ENCODE peak calls at places on chromosomes 13 and 19, in ten cellular contexts. One of them, this sample, is unnamed.

GRCh38 chr13:98927954-98928927 is 49.6 kb downstream of the DOCK9 start:
- DNase-seq in transverse colon: no peak
- DNase-seq in GM23338: peak
- DNase-seq in K562: no peak
- DNase-seq in HepG2: peak
- DNase-seq in Panc1: no peak
- DNase-seq in sigmoid colon: peak
- DNase-seq in SK-N-SH: peak
- DNase-seq in suprapubic skin: no peak
- DNase-seq in breast epithelium: no peak
- DNase-seq in this sample: no peak

GRCh38 chr19:28065026-28065425 is 1147.9 kb downstream of the UQCRFS1 start:
- DNase-seq in Panc1: no peak
- DNase-seq in K562: no peak
- DNase-seq in transverse colon: no peak
- DNase-seq in HepG2: no peak
- DNase-seq in SK-N-SH: no peak
- DNase-seq in breast epithelium: no peak
- DNase-seq in suprapubic skin: no peak
- DNase-seq in GM23338: peak
- DNase-seq in sigmoid colon: no peak
- DNase-seq in this sample: no peak

GRCh38 chr13:36979361-36980040 is 19.6 kb downstream of the ALG5 start:
- DNase-seq in sigmoid colon: no peak
- DNase-seq in Panc1: no peak
- DNase-seq in K562: no peak
- DNase-seq in suprapubic skin: no peak
- DNase-seq in GM23338: no peak
- DNase-seq in breast epithelium: no peak
- DNase-seq in transverse colon: no peak
- DNase-seq in HepG2: no peak
- DNase-seq in SK-N-SH: no peak
- DNase-seq in this sample: no peak

GRCh38 chr19:42176649-42176989 is 40.9 kb downstream of the DEDD2 start:
- DNase-seq in Panc1: no peak
- DNase-seq in GM23338: peak
- DNase-seq in breast epithelium: no peak
- DNase-seq in suprapubic skin: no peak
- DNase-seq in HepG2: no peak
- DNase-seq in K562: no peak
- DNase-seq in transverse colon: no peak
- DNase-seq in sigmoid colon: no peak
- DNase-seq in SK-N-SH: peak
- DNase-seq in this sample: peak

GRCh38 chr19:22545751-22546150 is 88.4 kb upstream of the ZNF492 start:
- DNase-seq in Panc1: no peak
- DNase-seq in suprapubic skin: no peak
- DNase-seq in K562: peak
- DNase-seq in GM23338: peak
- DNase-seq in SK-N-SH: peak
- DNase-seq in HepG2: peak
- DNase-seq in sigmoid colon: no peak
- DNase-seq in transverse colon: peak
- DNase-seq in breast epithelium: peak
- DNase-seq in this sample: no peak

GRCh38 chr19:39469567-39469966 is 11.1 kb upstream of the TIMM50 start:
- DNase-seq in GM23338: no peak
- DNase-seq in SK-N-SH: no peak
- DNase-seq in breast epithelium: no peak
- DNase-seq in suprapubic skin: no peak
- DNase-seq in Panc1: no peak
- DNase-seq in sigmoid colon: no peak
- DNase-seq in transverse colon: no peak
- DNase-seq in HepG2: no peak
- DNase-seq in K562: no peak
- DNase-seq in this sample: no peak

GRCh38 chr19:38907227-38907626 is 4.8 kb downstream of the CCER2 start:
- DNase-seq in HepG2: no peak
- DNase-seq in Panc1: no peak
- DNase-seq in K562: no peak
- DNase-seq in sigmoid colon: no peak
- DNase-seq in breast epithelium: no peak
- DNase-seq in suprapubic skin: no peak
- DNase-seq in GM23338: no peak
- DNase-seq in transverse colon: no peak
- DNase-seq in SK-N-SH: no peak
- DNase-seq in this sample: no peak

GRCh38 chr19:14940266-14940665 is 1.0 kb upstream of the OR7C2 start:
- DNase-seq in sigmoid colon: no peak
- DNase-seq in K562: no peak
- DNase-seq in SK-N-SH: no peak
- DNase-seq in HepG2: no peak
- DNase-seq in transverse colon: no peak
- DNase-seq in suprapubic skin: no peak
- DNase-seq in breast epithelium: no peak
- DNase-seq in GM23338: no peak
- DNase-seq in Panc1: no peak
- DNase-seq in this sample: no peak

GRCh38 chr19:15427991-15428471 is 9.2 kb upstream of the AKAP8L start:
- DNase-seq in HepG2: no peak
- DNase-seq in transverse colon: no peak
- DNase-seq in sigmoid colon: no peak
- DNase-seq in suprapubic skin: no peak
- DNase-seq in GM23338: no peak
- DNase-seq in K562: no peak
- DNase-seq in breast epithelium: no peak
- DNase-seq in SK-N-SH: no peak
- DNase-seq in Panc1: no peak
- DNase-seq in this sample: no peak

GRCh38 chr19:35048911-35049411 is 7.4 kb downstream of the HPN start:
- DNase-seq in Panc1: no peak
- DNase-seq in breast epithelium: no peak
- DNase-seq in sigmoid colon: no peak
- DNase-seq in HepG2: no peak
- DNase-seq in K562: no peak
- DNase-seq in GM23338: no peak
- DNase-seq in suprapubic skin: no peak
- DNase-seq in transverse colon: no peak
- DNase-seq in SK-N-SH: no peak
- DNase-seq in this sample: peak

GRCh38 chr13:45364876-45365557 is 24.0 kb upstream of the TPT1 start:
- DNase-seq in Panc1: no peak
- DNase-seq in GM23338: no peak
- DNase-seq in suprapubic skin: no peak
- DNase-seq in K562: no peak
- DNase-seq in breast epithelium: no peak
- DNase-seq in sigmoid colon: no peak
- DNase-seq in HepG2: no peak
- DNase-seq in transverse colon: no peak
- DNase-seq in SK-N-SH: no peak
- DNase-seq in this sample: no peak

GRCh38 chr19:20151617-20152145 is 15.3 kb upstream of the ZNF486 start:
- DNase-seq in transverse colon: no peak
- DNase-seq in SK-N-SH: no peak
- DNase-seq in suprapubic skin: no peak
- DNase-seq in Panc1: no peak
- DNase-seq in GM23338: peak
- DNase-seq in HepG2: no peak
- DNase-seq in K562: no peak
- DNase-seq in breast epithelium: no peak
- DNase-seq in sigmoid colon: no peak
- DNase-seq in this sample: no peak

GRCh38 chr13:96119921-96120320 is 30.0 kb downstream of the HS6ST3 start:
- DNase-seq in Panc1: no peak
- DNase-seq in GM23338: peak
- DNase-seq in sigmoid colon: no peak
- DNase-seq in transverse colon: no peak
- DNase-seq in K562: no peak
- DNase-seq in breast epithelium: no peak
- DNase-seq in SK-N-SH: no peak
- DNase-seq in HepG2: no peak
- DNase-seq in suprapubic skin: no peak
- DNase-seq in this sample: no peak

GRCh38 chr13:25300861-25301346 is 521 bp upstream of the NUP58 start:
- DNase-seq in suprapubic skin: peak
- DNase-seq in transverse colon: peak
- DNase-seq in GM23338: peak
- DNase-seq in sigmoid colon: peak
- DNase-seq in K562: no peak
- DNase-seq in SK-N-SH: peak
- DNase-seq in breast epithelium: no peak
- DNase-seq in Panc1: no peak
- DNase-seq in HepG2: no peak
- DNase-seq in this sample: no peak

GRCh38 chr19:45153339-45154063 is 7.3 kb downstream of the NKPD1 start:
- DNase-seq in Panc1: no peak
- DNase-seq in transverse colon: peak
- DNase-seq in HepG2: no peak
- DNase-seq in suprapubic skin: no peak
- DNase-seq in sigmoid colon: no peak
- DNase-seq in K562: peak
- DNase-seq in GM23338: peak
- DNase-seq in SK-N-SH: peak
- DNase-seq in breast epithelium: no peak
- DNase-seq in this sample: peak

DNA sequence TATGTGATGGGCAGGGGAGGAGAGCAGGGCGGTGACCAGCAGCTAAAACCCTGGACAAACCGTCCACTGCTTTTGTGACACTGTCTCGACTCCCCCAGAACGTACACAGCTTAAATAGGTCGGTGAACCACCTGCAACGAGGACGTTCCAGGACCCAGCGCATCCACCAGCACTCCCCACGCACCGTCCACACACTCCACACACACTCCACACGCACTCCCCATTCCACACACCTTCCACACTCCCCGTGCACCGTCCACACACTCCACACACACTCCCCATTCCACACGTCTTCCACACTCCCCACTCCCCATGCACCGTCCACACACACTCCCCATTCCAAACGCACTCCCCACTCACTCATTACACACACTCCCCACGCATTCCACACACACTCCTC is 38.3 kb upstream of the C13orf46 start:
- DNase-seq in breast epithelium: no peak
- DNase-seq in transverse colon: no peak
- DNase-seq in sigmoid colon: no peak
- DNase-seq in suprapubic skin: no peak
- DNase-seq in HepG2: no peak
- DNase-seq in Panc1: no peak
- DNase-seq in SK-N-SH: no peak
- DNase-seq in GM23338: no peak
- DNase-seq in K562: no peak
- DNase-seq in this sample: no peak
- TF ChIP-seq POLR2AphosphoS5 in breast epithelium: no peak
- TF ChIP-seq POLR2AphosphoS5 in transverse colon: no peak
- TF ChIP-seq POLR2AphosphoS5 in sigmoid colon: no peak
- TF ChIP-seq POLR2AphosphoS5 in suprapubic skin: no peak
- TF ChIP-seq POLR2AphosphoS5 in HepG2: no peak
- TF ChIP-seq POLR2AphosphoS5 in Panc1: no peak
- TF ChIP-seq POLR2AphosphoS5 in SK-N-SH: no peak
- TF ChIP-seq POLR2AphosphoS5 in GM23338: no peak
- TF ChIP-seq POLR2AphosphoS5 in K562: no peak
- TF ChIP-seq POLR2AphosphoS5 in this sample: no peak

GRCh38 chr19:13788991-13789390 is 6.3 kb upstream of the ZSWIM4 start:
- DNase-seq in HepG2: no peak
- DNase-seq in suprapubic skin: no peak
- DNase-seq in SK-N-SH: no peak
- DNase-seq in Panc1: no peak
- DNase-seq in transverse colon: peak
- DNase-seq in breast epithelium: peak
- DNase-seq in K562: no peak
- DNase-seq in GM23338: no peak
- DNase-seq in sigmoid colon: no peak
- DNase-seq in this sample: no peak
- H3K27ac ChIP-seq in HepG2: no peak
- H3K27ac ChIP-seq in suprapubic skin: peak
- H3K27ac ChIP-seq in SK-N-SH: no peak
- H3K27ac ChIP-seq in Panc1: no peak
- H3K27ac ChIP-seq in transverse colon: peak
- H3K27ac ChIP-seq in breast epithelium: peak
- H3K27ac ChIP-seq in K562: no peak
- H3K27ac ChIP-seq in GM23338: no peak
- H3K27ac ChIP-seq in sigmoid colon: peak
- H3K27ac ChIP-seq in this sample: peak

GRCh38 chr19:30873691-30874090 is 475.5 kb downstream of the TSHZ3 start:
- DNase-seq in GM23338: no peak
- DNase-seq in SK-N-SH: no peak
- DNase-seq in sigmoid colon: no peak
- DNase-seq in Panc1: no peak
- DNase-seq in transverse colon: no peak
- DNase-seq in HepG2: no peak
- DNase-seq in breast epithelium: no peak
- DNase-seq in K562: no peak
- DNase-seq in suprapubic skin: no peak
- DNase-seq in this sample: no peak

GRCh38 chr19:30870861-30871260 is 478.4 kb downstream of the TSHZ3 start:
- DNase-seq in SK-N-SH: peak
- DNase-seq in K562: no peak
- DNase-seq in HepG2: no peak
- DNase-seq in sigmoid colon: no peak
- DNase-seq in transverse colon: no peak
- DNase-seq in Panc1: no peak
- DNase-seq in suprapubic skin: no peak
- DNase-seq in breast epithelium: no peak
- DNase-seq in GM23338: no peak
- DNase-seq in this sample: no peak

GRCh38 chr19:30877591-30878230 is 471.5 kb downstream of the TSHZ3 start:
- DNase-seq in breast epithelium: peak
- DNase-seq in Panc1: no peak
- DNase-seq in transverse colon: no peak
- DNase-seq in SK-N-SH: no peak
- DNase-seq in K562: no peak
- DNase-seq in suprapubic skin: no peak
- DNase-seq in GM23338: no peak
- DNase-seq in HepG2: no peak
- DNase-seq in sigmoid colon: no peak
- DNase-seq in this sample: no peak

GRCh38 chr19:30871979-30872378 is 477.3 kb downstream of the TSHZ3 start:
- DNase-seq in HepG2: no peak
- DNase-seq in sigmoid colon: no peak
- DNase-seq in K562: no peak
- DNase-seq in SK-N-SH: no peak
- DNase-seq in transverse colon: no peak
- DNase-seq in suprapubic skin: no peak
- DNase-seq in Panc1: no peak
- DNase-seq in GM23338: no peak
- DNase-seq in breast epithelium: no peak
- DNase-seq in this sample: no peak

GRCh38 chr19:30873003-30873402 is 476.2 kb downstream of the TSHZ3 start:
- DNase-seq in suprapubic skin: no peak
- DNase-seq in Panc1: no peak
- DNase-seq in K562: no peak
- DNase-seq in SK-N-SH: no peak
- DNase-seq in breast epithelium: no peak
- DNase-seq in GM23338: no peak
- DNase-seq in HepG2: no peak
- DNase-seq in transverse colon: no peak
- DNase-seq in sigmoid colon: no peak
- DNase-seq in this sample: no peak
- TF ChIP-seq POLR2AphosphoS5 in suprapubic skin: no peak
- TF ChIP-seq POLR2AphosphoS5 in Panc1: no peak
- TF ChIP-seq POLR2AphosphoS5 in K562: no peak
- TF ChIP-seq POLR2AphosphoS5 in SK-N-SH: no peak
- TF ChIP-seq POLR2AphosphoS5 in breast epithelium: no peak
- TF ChIP-seq POLR2AphosphoS5 in GM23338: no peak
- TF ChIP-seq POLR2AphosphoS5 in HepG2: no peak
- TF ChIP-seq POLR2AphosphoS5 in transverse colon: no peak
- TF ChIP-seq POLR2AphosphoS5 in sigmoid colon: no peak
- TF ChIP-seq POLR2AphosphoS5 in this sample: no peak

GRCh38 chr19:13095393-13095784 is 7.3 kb downstream of the LYL1 start:
- DNase-seq in breast epithelium: no peak
- DNase-seq in SK-N-SH: no peak
- DNase-seq in HepG2: no peak
- DNase-seq in transverse colon: no peak
- DNase-seq in sigmoid colon: no peak
- DNase-seq in suprapubic skin: no peak
- DNase-seq in K562: no peak
- DNase-seq in GM23338: peak
- DNase-seq in Panc1: no peak
- DNase-seq in this sample: no peak
- H3K27ac ChIP-seq in breast epithelium: peak
- H3K27ac ChIP-seq in SK-N-SH: peak
- H3K27ac ChIP-seq in HepG2: no peak
- H3K27ac ChIP-seq in transverse colon: peak
- H3K27ac ChIP-seq in sigmoid colon: peak
- H3K27ac ChIP-seq in suprapubic skin: peak
- H3K27ac ChIP-seq in K562: peak
- H3K27ac ChIP-seq in GM23338: no peak
- H3K27ac ChIP-seq in Panc1: no peak
- H3K27ac ChIP-seq in this sample: peak